ENCODE peak calls at places on chromosomes 13 and 19, in nine cellular contexts. E is kidney tubule cell, T is adipocyte, I is lung, J is hypothalamus, K is osteocyte, L is GM12865, Y is NAMALWA, A is nucleus accumbens. H is an unnamed sample.

GRCh38 chr13:84479656-84480055 is 597.4 kb upstream of the SLITRK1 start:
- DNase-seq in E (peak), T (peak), I (no peak), J (no peak), K (no peak), L (no peak), Y (no peak), A (no peak), H (no peak)

GRCh38 chr13:47480121-47480520 is 521.0 kb downstream of the SUCLA2 start:
- DNase-seq in E (peak), T (peak), I (no peak), J (no peak), K (no peak), L (no peak), Y (no peak), A (no peak), H (no peak)

GRCh38 chr19:49911381-49912145 is 14.9 kb upstream of the IL4I1 start:
- DNase-seq in E (peak), T (no peak), I (no peak), J (peak), K (no peak), L (peak), Y (no peak), A (peak), H (no peak)

GRCh38 chr19:19405919-19406877 is 723 bp downstream of the GATAD2A start:
- DNase-seq in E (peak), T (peak), I (peak), J (peak), K (no peak), L (peak), Y (peak), A (no peak), H (no peak)

GRCh38 chr19:10112037-10112751 is 701 bp downstream of the P2RY11 start:
- DNase-seq in E (peak), T (no peak), I (no peak), J (no peak), K (no peak), L (peak), Y (no peak), A (no peak), H (no peak)

GRCh38 chr13:31050486-31051400 is 111.0 kb downstream of the HSPH1 start:
- DNase-seq in E (peak), T (peak), I (no peak), J (no peak), K (no peak), L (no peak), Y (peak), A (no peak), H (no peak)

GRCh38 chr19:45973564-45974338 is at the start of gene NOVA2:
- DNase-seq in E (peak), T (peak), I (peak), J (peak), K (no peak), L (peak), Y (peak), A (peak), H (no peak)

GRCh38 chr13:28837111-28837510 is 17.0 kb downstream of the MTUS2 start:
- DNase-seq in E (no peak), T (no peak), I (no peak), J (no peak), K (no peak), L (no peak), Y (no peak), A (no peak), H (no peak)

GRCh38 chr13:113856716-113857065 is 7.2 kb downstream of the GAS6 start:
- DNase-seq in E (peak), T (peak), I (no peak), J (peak), K (peak), L (no peak), Y (no peak), A (peak), H (no peak)

GRCh38 chr19:48493718-48494515 is 17.7 kb downstream of the LMTK3 start:
- DNase-seq in E (no peak), T (no peak), I (no peak), J (no peak), K (no peak), L (no peak), Y (no peak), A (no peak), H (no peak)

GRCh38 chr19:43789029-43789428 is 8.3 kb upstream of the KCNN4 start:
- DNase-seq in E (peak), T (peak), I (no peak), J (no peak), K (no peak), L (no peak), Y (peak), A (no peak), H (peak)

GRCh38 chr13:110125613-110126272 is 181.2 kb downstream of the COL4A1 start:
- DNase-seq in E (no peak), T (no peak), I (peak), J (no peak), K (no peak), L (no peak), Y (no peak), A (no peak), H (no peak)

GRCh38 chr19:42653841-42654240 is 59.1 kb upstream of the CEACAM8 start:
- DNase-seq in E (no peak), T (no peak), I (no peak), J (no peak), K (no peak), L (no peak), Y (no peak), A (no peak), H (no peak)

GRCh38 chr13:38213307-38213706 is 136.3 kb upstream of the UFM1 start:
- DNase-seq in E (peak), T (peak), I (no peak), J (no peak), K (no peak), L (no peak), Y (no peak), A (no peak), H (no peak)

GRCh38 chr13:24176351-24177101 is 16.0 kb downstream of the SPATA13 start:
- DNase-seq in E (no peak), T (no peak), I (no peak), J (no peak), K (no peak), L (no peak), Y (no peak), A (peak), H (no peak)

GRCh38 chr13:112057736-112058518 is 9.0 kb upstream of the SOX1 start:
- DNase-seq in E (no peak), T (no peak), I (no peak), J (no peak), K (peak), L (no peak), Y (no peak), A (peak), H (no peak)

GRCh38 chr19:17966115-17966455 is 822 bp upstream of the KCNN1 start:
- DNase-seq in E (no peak), T (no peak), I (no peak), J (no peak), K (no peak), L (no peak), Y (no peak), A (no peak), H (no peak)

GRCh38 chr19:21233691-21234090 is 91.9 kb downstream of the ZNF431 start:
- DNase-seq in E (no peak), T (no peak), I (no peak), J (no peak), K (no peak), L (no peak), Y (no peak), A (no peak), H (no peak)

GRCh38 chr13:101959016-101959415 is 442.8 kb downstream of the FGF14 start:
- DNase-seq in E (no peak), T (no peak), I (no peak), J (no peak), K (no peak), L (peak), Y (no peak), A (no peak), H (no peak)

GRCh38 chr13:24341439-24341838 is 32.1 kb downstream of the C1QTNF9 start:
- DNase-seq in E (peak), T (no peak), I (no peak), J (no peak), K (no peak), L (no peak), Y (no peak), A (no peak), H (no peak)

GRCh38 chr19:50833117-50833801 is at the start of gene KLK15:
- DNase-seq in E (no peak), T (no peak), I (no peak), J (no peak), K (no peak), L (no peak), Y (no peak), A (no peak), H (no peak)

GRCh38 chr19:58361900-58362271 is 665 bp downstream of the ZNF497 start:
- DNase-seq in E (peak), T (no peak), I (peak), J (no peak), K (no peak), L (peak), Y (no peak), A (no peak), H (no peak)

GRCh38 chr13:29743229-29743786 is 107.1 kb downstream of the UBL3 start:
- DNase-seq in E (peak), T (peak), I (no peak), J (no peak), K (no peak), L (no peak), Y (peak), A (no peak), H (peak)

GRCh38 chr13:51033431-51034185 is 77.5 kb downstream of the C13orf42 start:
- DNase-seq in E (no peak), T (no peak), I (no peak), J (no peak), K (peak), L (no peak), Y (no peak), A (no peak), H (no peak)

GRCh38 chr19:18878058-18878797 is 17.7 kb downstream of the CERS1 start:
- DNase-seq in E (no peak), T (no peak), I (no peak), J (no peak), K (no peak), L (no peak), Y (no peak), A (no peak), H (no peak)

H was measured in T1000.